ENCODE peak calls at places on chromosomes 2 and 18, in five cellular contexts. One of them, this sample, is unnamed.

GRCh38 chr2:46412010-46412409 is 67.4 kb upstream of the TMEM247 start:
- DNase-seq in NCI-H524: peak
- DNase-seq in Right ventricle myocardium inferior: no peak
- DNase-seq in activated T-helper 1 cell treated with Interleukin-2 at 50 U/mL for 16 hours: no peak
- DNase-seq in glomerular endothelial cell: no peak
- DNase-seq in this sample: no peak

GRCh38 chr18:10579079-10579867 is 53.4 kb downstream of the NAPG start:
- DNase-seq in activated T-helper 1 cell treated with Interleukin-2 at 50 U/mL for 16 hours: no peak
- DNase-seq in NCI-H524: no peak
- DNase-seq in Right ventricle myocardium inferior: no peak
- DNase-seq in glomerular endothelial cell: no peak
- DNase-seq in this sample: peak

GRCh38 chr18:6406075-6406909 is 8.4 kb downstream of the L3MBTL4 start:
- DNase-seq in NCI-H524: no peak
- DNase-seq in activated T-helper 1 cell treated with Interleukin-2 at 50 U/mL for 16 hours: no peak
- DNase-seq in glomerular endothelial cell: no peak
- DNase-seq in Right ventricle myocardium inferior: no peak
- DNase-seq in this sample: peak

GRCh38 chr18:10431680-10432079 is 22.8 kb upstream of the APCDD1 start:
- DNase-seq in Right ventricle myocardium inferior: no peak
- DNase-seq in NCI-H524: no peak
- DNase-seq in activated T-helper 1 cell treated with Interleukin-2 at 50 U/mL for 16 hours: no peak
- DNase-seq in glomerular endothelial cell: no peak
- DNase-seq in this sample: no peak

GRCh38 chr2:158818511-158818910 is 23.4 kb downstream of the DAPL1 start:
- DNase-seq in glomerular endothelial cell: no peak
- DNase-seq in Right ventricle myocardium inferior: no peak
- DNase-seq in activated T-helper 1 cell treated with Interleukin-2 at 50 U/mL for 16 hours: no peak
- DNase-seq in NCI-H524: no peak
- DNase-seq in this sample: no peak

GRCh38 chr2:219714681-219715080 is 87.3 kb downstream of the SLC4A3 start:
- DNase-seq in Right ventricle myocardium inferior: no peak
- DNase-seq in NCI-H524: no peak
- DNase-seq in glomerular endothelial cell: no peak
- DNase-seq in activated T-helper 1 cell treated with Interleukin-2 at 50 U/mL for 16 hours: no peak
- DNase-seq in this sample: no peak

GRCh38 chr2:153043385-153043784 is 325.0 kb downstream of the ARL6IP6 start:
- DNase-seq in Right ventricle myocardium inferior: no peak
- DNase-seq in activated T-helper 1 cell treated with Interleukin-2 at 50 U/mL for 16 hours: no peak
- DNase-seq in NCI-H524: no peak
- DNase-seq in glomerular endothelial cell: no peak
- DNase-seq in this sample: no peak

GRCh38 chr2:48888096-48888495 is 132.6 kb upstream of the LHCGR start:
- DNase-seq in activated T-helper 1 cell treated with Interleukin-2 at 50 U/mL for 16 hours: no peak
- DNase-seq in NCI-H524: no peak
- DNase-seq in glomerular endothelial cell: no peak
- DNase-seq in Right ventricle myocardium inferior: no peak
- DNase-seq in this sample: no peak

GRCh38 chr2:238398577-238398976 is 28.1 kb upstream of the ASB1 start:
- DNase-seq in glomerular endothelial cell: no peak
- DNase-seq in activated T-helper 1 cell treated with Interleukin-2 at 50 U/mL for 16 hours: no peak
- DNase-seq in NCI-H524: no peak
- DNase-seq in Right ventricle myocardium inferior: no peak
- DNase-seq in this sample: no peak

GRCh38 chr18:79607361-79607930 is 72.2 kb upstream of the CTDP1 start:
- DNase-seq in Right ventricle myocardium inferior: peak
- DNase-seq in glomerular endothelial cell: no peak
- DNase-seq in NCI-H524: no peak
- DNase-seq in activated T-helper 1 cell treated with Interleukin-2 at 50 U/mL for 16 hours: no peak
- DNase-seq in this sample: no peak

GRCh38 chr2:130749078-130749477 is 6.3 kb upstream of the AMER3 start:
- DNase-seq in glomerular endothelial cell: no peak
- DNase-seq in Right ventricle myocardium inferior: no peak
- DNase-seq in activated T-helper 1 cell treated with Interleukin-2 at 50 U/mL for 16 hours: no peak
- DNase-seq in NCI-H524: no peak
- DNase-seq in this sample: no peak

GRCh38 chr18:32267463-32267862 is 77.6 kb downstream of the MEP1B start:
- DNase-seq in activated T-helper 1 cell treated with Interleukin-2 at 50 U/mL for 16 hours: no peak
- DNase-seq in NCI-H524: no peak
- DNase-seq in glomerular endothelial cell: no peak
- DNase-seq in Right ventricle myocardium inferior: no peak
- DNase-seq in this sample: no peak

GRCh38 chr2:231138699-231139098 is 13.9 kb upstream of the HTR2B start:
- DNase-seq in NCI-H524: peak
- DNase-seq in glomerular endothelial cell: no peak
- DNase-seq in Right ventricle myocardium inferior: no peak
- DNase-seq in activated T-helper 1 cell treated with Interleukin-2 at 50 U/mL for 16 hours: no peak
- DNase-seq in this sample: peak

GRCh38 chr2:178845565-178846457 is 38.6 kb upstream of the TTN start:
- DNase-seq in Right ventricle myocardium inferior: no peak
- DNase-seq in activated T-helper 1 cell treated with Interleukin-2 at 50 U/mL for 16 hours: no peak
- DNase-seq in glomerular endothelial cell: no peak
- DNase-seq in NCI-H524: no peak
- DNase-seq in this sample: peak

GRCh38 chr2:182907081-182907830 is 40.8 kb upstream of the FRZB start:
- DNase-seq in glomerular endothelial cell: no peak
- DNase-seq in activated T-helper 1 cell treated with Interleukin-2 at 50 U/mL for 16 hours: no peak
- DNase-seq in Right ventricle myocardium inferior: no peak
- DNase-seq in NCI-H524: no peak
- DNase-seq in this sample: peak

GRCh38 chr2:73851274-73851673 is 22.5 kb downstream of the STAMBP start:
- DNase-seq in Right ventricle myocardium inferior: no peak
- DNase-seq in glomerular endothelial cell: no peak
- DNase-seq in NCI-H524: peak
- DNase-seq in activated T-helper 1 cell treated with Interleukin-2 at 50 U/mL for 16 hours: no peak
- DNase-seq in this sample: no peak

This sample was measured in IMR-90.